ENCODE peak calls at places on chromosomes 11 and 22, in seven cellular contexts. D is transverse colon, W is stomach, B is endothelial cell of umbilical vein, R is body of pancreas, A is right lobe of liver, X is ovary. Q is an unnamed sample.

GRCh38 chr11:102664001-102664752 is 39.0 kb upstream of the MMP20 start:
- DNase-seq in W (no peak), X (no peak), B (no peak), A (no peak), R (no peak), D (no peak), Q (no peak)

GRCh38 chr11:88410056-88410455 is 72.5 kb upstream of the CTSC start:
- DNase-seq in D (no peak), A (no peak), B (no peak), W (no peak), X (no peak), R (no peak), Q (no peak)

GRCh38 chr11:46977038-46977818 is 40.7 kb downstream of the CSTPP1 start:
- DNase-seq in B (no peak), W (no peak), X (no peak), D (no peak), A (no peak), R (no peak), Q (no peak)

GRCh38 chr11:47847892-47848635 is at the start of gene NUP160:
- DNase-seq in D (peak), X (peak), R (peak), W (peak), B (peak), A (peak), Q (peak)

GRCh38 chr22:28885939-28886338 is 2.6 kb downstream of the ZNRF3 start:
- DNase-seq in B (no peak), D (peak), R (no peak), W (peak), A (no peak), X (no peak), Q (no peak)

GRCh38 chr11:12989428-12990242 is 19.5 kb upstream of the RASSF10 start:
- DNase-seq in D (no peak), X (no peak), R (no peak), A (no peak), B (no peak), W (no peak), Q (no peak)

GRCh38 chr22:19510919-19511341 is 13.3 kb downstream of the CLDN5 start:
- DNase-seq in B (no peak), A (no peak), X (no peak), D (no peak), R (no peak), W (no peak), Q (no peak)

GRCh38 chr11:65041206-65042035 is at the start of gene SAC3D1:
- DNase-seq in D (peak), W (peak), A (peak), R (peak), X (no peak), B (peak), Q (peak)

GRCh38 chr11:69983897-69984438 is 94.1 kb upstream of the ANO1 start:
- DNase-seq in A (no peak), D (no peak), R (no peak), B (no peak), W (no peak), X (no peak), Q (no peak)

GRCh38 chr22:44625981-44626687 is 75.9 kb upstream of the PRR5 start:
- DNase-seq in X (peak), W (peak), B (peak), D (peak), A (peak), R (peak), Q (peak)

GRCh38 chr22:31090217-31091085 is 9.3 kb downstream of the SMTN start:
- DNase-seq in A (no peak), X (peak), B (no peak), D (peak), W (no peak), R (no peak), Q (no peak)

GRCh38 chr11:48261600-48261999 is 2.1 kb upstream of the OR4X1 start:
- DNase-seq in D (no peak), B (no peak), A (no peak), R (no peak), W (no peak), X (no peak), Q (no peak)

GRCh38 chr22:42930810-42931420 is 73.8 kb upstream of the ARFGAP3 start:
- DNase-seq in X (no peak), W (no peak), D (no peak), B (no peak), A (no peak), R (peak), Q (no peak)

GRCh38 chr22:37609240-37610152 is 862 bp downstream of the GGA1 start:
- DNase-seq in W (no peak), R (no peak), B (no peak), D (no peak), A (no peak), X (no peak), Q (no peak)

GRCh38 chr11:68383976-68384501 is 71.6 kb downstream of the LRP5 start:
- DNase-seq in A (peak), X (peak), D (peak), W (peak), B (peak), R (peak), Q (peak)

GRCh38 chr11:8082391-8083087 is 1.5 kb downstream of the TUB start:
- DNase-seq in D (no peak), X (no peak), R (no peak), B (no peak), W (no peak), A (no peak), Q (no peak)

GRCh38 chr11:3775761-3776406 is 21.5 kb downstream of the NUP98 start:
- DNase-seq in W (no peak), A (no peak), R (no peak), B (no peak), D (no peak), X (no peak), Q (no peak)

GRCh38 chr11:123195182-123196059 is at the start of gene CLMP:
- DNase-seq in D (peak), A (no peak), X (peak), R (peak), W (no peak), B (no peak), Q (peak)

GRCh38 chr22:45314054-45314721 is 4.5 kb downstream of the FAM118A start:
- DNase-seq in A (no peak), W (no peak), D (no peak), R (no peak), B (no peak), X (no peak), Q (no peak)

GRCh38 chr11:102204174-102204573 is 93.9 kb downstream of the YAP1 start:
- DNase-seq in B (no peak), W (no peak), A (no peak), R (no peak), D (no peak), X (no peak), Q (no peak)

GRCh38 chr11:83000381-83000780 is 71.3 kb downstream of the RAB30 start:
- DNase-seq in A (no peak), B (no peak), W (no peak), R (no peak), X (no peak), D (no peak), Q (no peak)

GRCh38 chr11:72738199-72739141 is 13.7 kb downstream of the ARAP1 start:
- DNase-seq in D (no peak), B (no peak), W (peak), R (no peak), X (no peak), A (no peak), Q (peak)

GRCh38 chr11:70604630-70605520 is 206.5 kb downstream of the CTTN start:
- DNase-seq in X (no peak), B (no peak), D (no peak), R (no peak), A (no peak), W (no peak), Q (no peak)

GRCh38 chr11:101797335-101797734 is 117.5 kb upstream of the CEP126 start:
- DNase-seq in X (no peak), R (no peak), D (no peak), W (no peak), A (no peak), B (peak), Q (no peak)

GRCh38 chr22:30205281-30206115 is 41.1 kb downstream of the LIF start:
- DNase-seq in X (peak), W (peak), A (no peak), B (no peak), D (no peak), R (peak), Q (peak)

GRCh38 chr22:36540867-36541642 is 12.1 kb upstream of the EIF3D start:
- DNase-seq in W (no peak), X (no peak), A (no peak), D (no peak), R (no peak), B (no peak), Q (no peak)

GRCh38 chr22:29301716-29302401 is 4.6 kb upstream of the GAS2L1 start:
- DNase-seq in W (no peak), R (no peak), A (no peak), X (peak), B (no peak), D (no peak), Q (no peak)

GRCh38 chr11:73996161-73996747 is 12.6 kb downstream of the UCP3 start:
- DNase-seq in B (no peak), D (peak), X (no peak), A (no peak), W (no peak), R (no peak), Q (no peak)

GRCh38 chr11:46382644-46383403 is 1.4 kb downstream of the MDK start:
- DNase-seq in W (no peak), X (no peak), A (no peak), B (peak), D (no peak), R (peak), Q (peak)

GRCh38 chr11:77067776-77068460 is 1.1 kb downstream of the CAPN5 start:
- DNase-seq in R (no peak), A (peak), W (no peak), X (peak), B (no peak), D (peak), Q (no peak)

DNA sequence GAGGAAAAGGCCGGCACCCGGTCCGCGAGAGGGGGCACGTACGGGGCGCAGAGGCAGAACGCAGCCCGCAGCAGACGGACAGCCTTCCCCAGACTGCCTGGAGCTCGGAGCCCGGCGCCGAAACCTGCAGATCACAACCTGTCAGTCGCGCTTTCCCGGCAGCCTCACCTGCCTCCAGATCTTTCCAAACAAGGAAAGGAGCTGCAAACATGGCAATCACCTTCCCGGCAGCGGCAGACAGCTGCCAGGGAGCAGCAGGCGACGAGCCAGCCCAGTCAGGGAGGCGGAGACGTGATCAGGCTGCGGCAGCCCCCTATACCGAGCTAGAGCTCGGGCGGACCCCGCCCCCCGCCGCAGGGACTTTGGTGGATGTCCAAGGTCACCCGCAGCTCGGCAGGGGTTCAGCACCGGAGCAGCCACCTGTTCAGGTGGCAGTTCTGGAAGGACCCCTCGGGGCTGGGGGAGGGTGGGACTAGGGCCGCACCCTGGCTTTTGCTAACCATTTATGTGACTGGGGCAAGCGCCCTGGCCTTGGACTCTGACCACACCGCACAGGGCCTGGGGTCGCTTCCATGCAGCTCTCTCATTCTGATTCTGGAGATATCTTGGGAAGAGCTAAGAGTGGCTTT is 143.8 kb downstream of the NECTIN1 start:
- DNase-seq in A (peak), B (peak), D (peak), W (peak), R (peak), X (no peak), Q (no peak)
- TF ChIP-seq POLR2A in A (no peak), B (no peak), D (no peak), W (no peak), R (peak), X (no peak), Q (no peak)

DNA sequence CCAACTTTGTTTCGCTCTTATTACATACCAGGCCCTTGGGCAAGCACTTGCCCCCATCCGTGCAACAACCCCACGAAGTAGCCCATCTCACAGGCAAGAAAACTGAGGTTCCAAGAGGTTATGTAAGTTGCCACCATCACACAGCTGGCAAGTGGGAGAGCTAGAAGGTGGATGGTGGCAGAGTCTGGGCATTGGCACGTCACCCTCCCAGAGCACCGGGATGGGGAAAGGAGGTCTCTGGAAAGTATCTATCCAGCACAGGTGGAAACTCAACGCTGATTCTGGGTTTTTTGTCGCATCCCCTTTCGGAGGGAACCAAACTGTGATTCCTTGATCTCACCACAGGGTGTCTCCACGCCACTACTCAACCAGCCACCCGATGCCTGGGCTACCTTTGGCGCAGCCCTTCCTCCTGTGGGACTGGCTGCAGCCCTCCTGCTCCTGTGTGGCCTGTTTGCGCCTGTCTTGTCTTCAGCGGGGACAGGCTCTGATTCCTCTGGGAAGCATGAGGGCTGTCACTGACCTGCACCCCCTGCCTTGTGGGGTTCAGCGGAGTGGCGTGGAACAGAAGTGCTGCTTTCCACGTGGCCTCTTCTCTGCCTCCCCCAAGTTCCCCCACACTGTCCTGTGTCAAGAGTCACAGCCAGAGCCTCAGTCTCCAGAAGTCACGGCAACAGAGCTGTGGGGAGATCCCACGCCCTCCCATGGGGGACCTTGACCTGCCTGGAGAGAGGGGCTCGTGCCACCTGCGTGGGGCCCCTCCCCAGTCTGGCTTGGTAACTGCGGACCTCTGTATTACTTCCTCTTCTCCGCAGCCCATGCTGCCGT is 34.4 kb upstream of the TRIM29 start:
- DNase-seq in R (peak), B (peak), D (peak), W (peak), A (peak), X (peak), Q (peak)
- TF ChIP-seq POLR2A in R (no peak), B (no peak), D (no peak), W (no peak), A (no peak), X (no peak), Q (no peak)

GRCh38 chr11:19979519-19979845 is 180.8 kb downstream of the DBX1 start:
- DNase-seq in X (no peak), W (no peak), D (no peak), A (no peak), B (no peak), R (no peak), Q (no peak)
- TF ChIP-seq POLR2A in X (no peak), W (no peak), D (no peak), A (no peak), B (no peak), R (no peak), Q (no peak)

GRCh38 chr22:24140357-24140756 is 40.9 kb upstream of the SUSD2 start:
- DNase-seq in A (no peak), W (no peak), B (no peak), X (no peak), R (no peak), D (no peak), Q (no peak)

GRCh38 chr22:24142831-24143230 is 38.5 kb upstream of the SUSD2 start:
- DNase-seq in X (no peak), D (no peak), A (no peak), W (peak), B (no peak), R (peak), Q (no peak)

GRCh38 chr22:24144056-24144455 is 37.2 kb upstream of the SUSD2 start:
- DNase-seq in A (no peak), R (no peak), W (no peak), B (no peak), D (no peak), X (no peak), Q (no peak)

GRCh38 chr22:24142241-24142640 is 39.0 kb upstream of the SUSD2 start:
- DNase-seq in D (no peak), B (no peak), W (no peak), A (no peak), X (no peak), R (no peak), Q (no peak)

DNA sequence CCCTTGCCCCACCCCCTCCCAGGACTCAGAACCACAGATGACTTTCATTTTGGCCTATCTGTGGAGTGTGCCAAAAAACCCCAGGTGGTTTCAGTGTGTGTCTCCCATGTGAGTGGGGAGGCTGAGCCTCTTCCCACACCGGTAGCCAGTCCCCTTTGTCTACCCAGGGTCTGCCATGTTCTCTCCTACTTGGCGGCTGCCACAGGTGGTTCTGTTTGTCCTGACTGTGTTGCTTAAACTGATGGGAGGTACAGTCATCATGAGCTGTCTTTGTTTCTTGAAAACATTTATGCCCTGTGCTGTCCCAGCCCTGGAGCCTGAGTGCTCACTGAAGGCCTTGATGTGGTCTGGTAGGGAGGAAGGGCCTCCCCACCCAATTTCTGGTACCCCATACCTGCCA is 39.7 kb upstream of the SUSD2 start:
- DNase-seq in B (no peak), D (peak), A (no peak), W (no peak), R (no peak), X (no peak), Q (peak)
- TF ChIP-seq POLR2A in B (no peak), D (no peak), A (no peak), W (no peak), R (no peak), X (no peak), Q (no peak)

GRCh38 chr22:41448189-41448808 is 1.7 kb upstream of the TOB2 start:
- DNase-seq in R (peak), D (peak), A (peak), W (peak), X (peak), B (peak), Q (peak)
- TF ChIP-seq POLR2A in R (peak), D (peak), A (peak), W (peak), X (peak), B (peak), Q (peak)

GRCh38 chr11:25769287-25769686 is 562.6 kb upstream of the ANO3 start:
- DNase-seq in A (no peak), W (no peak), R (no peak), X (no peak), B (no peak), D (no peak), Q (no peak)
- TF ChIP-seq POLR2A in A (no peak), W (no peak), R (no peak), X (no peak), B (no peak), D (no peak), Q (no peak)

GRCh38 chr22:49933236-49933921 is 14.9 kb downstream of the CRELD2 start:
- DNase-seq in X (peak), B (no peak), D (peak), W (peak), A (peak), R (peak), Q (no peak)
- TF ChIP-seq POLR2A in X (peak), B (no peak), D (no peak), W (no peak), A (peak), R (no peak), Q (no peak)